ENCODE peak calls at places on chromosomes 4 and X, in four cellular contexts. One of them, this sample, is unnamed.

GRCh38 chrX:111375747-111376146 is 36.2 kb downstream of the DCX start:
- DNase-seq in H9: no peak
- DNase-seq in H1: no peak
- DNase-seq in mesenchymal stem cell: peak; percentile 17
- DNase-seq in this sample: no peak

GRCh38 chrX:51024106-51024696 is 113.7 kb downstream of the BMP15 start:
- DNase-seq in H9: no peak
- DNase-seq in H1: no peak
- DNase-seq in mesenchymal stem cell: no peak
- DNase-seq in this sample: no peak

GRCh38 chrX:15680401-15680800 is 15.8 kb upstream of the CLTRN start:
- DNase-seq in H9: no peak
- DNase-seq in H1: no peak
- DNase-seq in mesenchymal stem cell: peak; percentile 62
- DNase-seq in this sample: no peak

GRCh38 chrX:142089193-142089592 is 115.9 kb downstream of the MAGEC2 start:
- DNase-seq in H9: no peak
- DNase-seq in H1: no peak
- DNase-seq in mesenchymal stem cell: no peak
- DNase-seq in this sample: no peak

GRCh38 chr4:144709793-144710525 is 64.0 kb downstream of the HHIP start:
- DNase-seq in H9: no peak
- DNase-seq in H1: no peak
- DNase-seq in mesenchymal stem cell: no peak
- DNase-seq in this sample: no peak

GRCh38 chr4:7393491-7394183 is 41.1 kb downstream of the PSAPL1 start:
- DNase-seq in H9: peak; percentile 19
- DNase-seq in H1: no peak
- DNase-seq in mesenchymal stem cell: no peak
- DNase-seq in this sample: no peak

GRCh38 chr4:71732066-71732465 is 51.8 kb downstream of the GC start:
- DNase-seq in H9: no peak
- DNase-seq in H1: no peak
- DNase-seq in mesenchymal stem cell: no peak
- DNase-seq in this sample: no peak

GRCh38 chr4:176767183-176767582 is 25.5 kb downstream of the VEGFC start:
- DNase-seq in H9: no peak
- DNase-seq in H1: no peak
- DNase-seq in mesenchymal stem cell: no peak
- DNase-seq in this sample: no peak

GRCh38 chr4:47032405-47033106 is 1.2 kb downstream of the GABRB1 start:
- DNase-seq in H9: peak; percentile 90
- DNase-seq in H1: peak; percentile 59
- DNase-seq in mesenchymal stem cell: peak; percentile 79
- DNase-seq in this sample: peak; percentile 75

GRCh38 chr4:57442834-57443291 is 332.7 kb upstream of the IGFBP7 start:
- DNase-seq in H9: peak; percentile 75
- DNase-seq in H1: peak; percentile 39
- DNase-seq in mesenchymal stem cell: peak; percentile 23
- DNase-seq in this sample: peak; percentile 56

GRCh38 chrX:118780915-118781314 is 42.7 kb upstream of the ZCCHC12 start:
- DNase-seq in H9: no peak
- DNase-seq in H1: no peak
- DNase-seq in mesenchymal stem cell: peak; percentile 2
- DNase-seq in this sample: no peak

GRCh38 chrX:103554687-103555417 is 30.5 kb upstream of the TCEAL4 start:
- DNase-seq in H9: peak; percentile 85
- DNase-seq in H1: no peak
- DNase-seq in mesenchymal stem cell: peak; percentile 75
- DNase-seq in this sample: peak; percentile 73

GRCh38 chr4:139764686-139765085 is 99.1 kb downstream of the MGST2 start:
- DNase-seq in H9: no peak
- DNase-seq in H1: no peak
- DNase-seq in mesenchymal stem cell: no peak
- DNase-seq in this sample: no peak

GRCh38 chr4:142719854-142720541 is 126.1 kb downstream of the INPP4B start:
- DNase-seq in H9: no peak
- DNase-seq in H1: no peak
- DNase-seq in mesenchymal stem cell: peak; percentile 9
- DNase-seq in this sample: no peak

GRCh38 chrX:154040307-154040756 is 20.6 kb upstream of the IRAK1 start:
- DNase-seq in H9: no peak
- DNase-seq in H1: no peak
- DNase-seq in mesenchymal stem cell: peak; percentile 97
- DNase-seq in this sample: no peak

GRCh38 chr4:25863347-25863784 is 578 bp upstream of the SEL1L3 start:
- DNase-seq in H9: peak; percentile 71
- DNase-seq in H1: peak; percentile 21
- DNase-seq in mesenchymal stem cell: no peak
- DNase-seq in this sample: peak; percentile 17

GRCh38 chrX:124239911-124240310 is 92.5 kb upstream of the TEX13D start:
- DNase-seq in H9: no peak
- DNase-seq in H1: no peak
- DNase-seq in mesenchymal stem cell: no peak
- DNase-seq in this sample: no peak

GRCh38 chr4:66991521-66991920 is 553.8 kb downstream of the CENPC start:
- DNase-seq in H9: no peak
- DNase-seq in H1: no peak
- DNase-seq in mesenchymal stem cell: no peak
- DNase-seq in this sample: no peak

GRCh38 chr4:76738081-76738931 is 159.6 kb downstream of the SOWAHB start:
- DNase-seq in H9: no peak
- DNase-seq in H1: no peak
- DNase-seq in mesenchymal stem cell: peak; percentile 91
- DNase-seq in this sample: no peak

GRCh38 chrX:39972340-39972739 is 125.4 kb downstream of the BCOR start:
- DNase-seq in H9: no peak
- DNase-seq in H1: no peak
- DNase-seq in mesenchymal stem cell: peak; percentile 37
- DNase-seq in this sample: no peak

GRCh38 chrX:29318051-29318450 is 730.8 kb downstream of the IL1RAPL1 start:
- DNase-seq in H9: no peak
- DNase-seq in H1: no peak
- DNase-seq in mesenchymal stem cell: no peak
- DNase-seq in this sample: no peak

GRCh38 chr4:76896731-76897521 is 1.0 kb downstream of the SOWAHB start:
- DNase-seq in H9: peak; percentile 62
- DNase-seq in H1: no peak
- DNase-seq in mesenchymal stem cell: peak; percentile 44
- DNase-seq in this sample: peak; percentile 40

GRCh38 chrX:103376118-103376978 is at the start of gene BEX3:
- DNase-seq in H9: peak; percentile 93
- DNase-seq in H1: peak; percentile 56
- DNase-seq in mesenchymal stem cell: peak; percentile 65
- DNase-seq in this sample: no peak

GRCh38 chr4:54225671-54226398 is 3.3 kb upstream of the PDGFRA start:
- DNase-seq in H9: peak; percentile 38
- DNase-seq in H1: no peak
- DNase-seq in mesenchymal stem cell: peak; percentile 48
- DNase-seq in this sample: peak; percentile 9

GRCh38 chr4:166198516-166198915 is 325.5 kb downstream of the TLL1 start:
- DNase-seq in H9: peak; percentile 44
- DNase-seq in H1: no peak
- DNase-seq in mesenchymal stem cell: no peak
- DNase-seq in this sample: no peak

GRCh38 chr4:121720109-121720508 is 23.3 kb upstream of the ANXA5 start:
- DNase-seq in H9: no peak
- DNase-seq in H1: no peak
- DNase-seq in mesenchymal stem cell: no peak
- DNase-seq in this sample: no peak

GRCh38 chr4:2267320-2267811 is 5.5 kb upstream of the MXD4 start:
- DNase-seq in H9: no peak
- DNase-seq in H1: no peak
- DNase-seq in mesenchymal stem cell: no peak
- DNase-seq in this sample: no peak

GRCh38 chr4:87092389-87093141 is 127.9 kb downstream of the KLHL8 start:
- DNase-seq in H9: no peak
- DNase-seq in H1: no peak
- DNase-seq in mesenchymal stem cell: peak; percentile 79
- DNase-seq in this sample: no peak

GRCh38 chrX:108090474-108091265 is 672 bp downstream of the PSMD10 start:
- DNase-seq in H9: no peak
- DNase-seq in H1: no peak
- DNase-seq in mesenchymal stem cell: peak; percentile 80
- DNase-seq in this sample: no peak

GRCh38 chrX:9805956-9806355 is 19.7 kb downstream of the SHROOM2 start:
- DNase-seq in H9: no peak
- DNase-seq in H1: no peak
- DNase-seq in mesenchymal stem cell: no peak
- DNase-seq in this sample: no peak

GRCh38 chr4:3387154-3387942 is 54.4 kb upstream of the HGFAC start:
- DNase-seq in H9: no peak
- DNase-seq in H1: no peak
- DNase-seq in mesenchymal stem cell: no peak
- DNase-seq in this sample: no peak

GRCh38 chr4:155597933-155598451 is 68.7 kb upstream of the GUCY1A1 start:
- DNase-seq in H9: no peak
- DNase-seq in H1: no peak
- DNase-seq in mesenchymal stem cell: no peak
- DNase-seq in this sample: no peak
- H4K8ac ChIP-seq in H9: no peak overlapping the region
- H4K8ac ChIP-seq in H1: no peak overlapping the region
- H4K8ac ChIP-seq in mesenchymal stem cell: no peak overlapping the region
- H4K8ac ChIP-seq in this sample: no peak overlapping the region

GRCh38 chr4:99330648-99331047 is 9.4 kb upstream of the ADH1B start:
- DNase-seq in H9: no peak
- DNase-seq in H1: no peak
- DNase-seq in mesenchymal stem cell: no peak
- DNase-seq in this sample: no peak
- H2AK5ac ChIP-seq in H9: no peak overlapping the region
- H2AK5ac ChIP-seq in H1: no peak overlapping the region
- H2AK5ac ChIP-seq in mesenchymal stem cell: no peak overlapping the region
- H2AK5ac ChIP-seq in this sample: no peak overlapping the region

GRCh38 chr4:88823058-88823919 is 125.7 kb upstream of the NAP1L5 start:
- DNase-seq in H9: peak; percentile 89
- DNase-seq in H1: peak; percentile 59
- DNase-seq in mesenchymal stem cell: peak; percentile 98
- DNase-seq in this sample: peak; percentile 71
- H4K8ac ChIP-seq in H9: no peak overlapping the region
- H4K8ac ChIP-seq in H1: peak overlapping the region; percentile 96
- H4K8ac ChIP-seq in mesenchymal stem cell: no peak overlapping the region
- H4K8ac ChIP-seq in this sample: no peak overlapping the region

DNA sequence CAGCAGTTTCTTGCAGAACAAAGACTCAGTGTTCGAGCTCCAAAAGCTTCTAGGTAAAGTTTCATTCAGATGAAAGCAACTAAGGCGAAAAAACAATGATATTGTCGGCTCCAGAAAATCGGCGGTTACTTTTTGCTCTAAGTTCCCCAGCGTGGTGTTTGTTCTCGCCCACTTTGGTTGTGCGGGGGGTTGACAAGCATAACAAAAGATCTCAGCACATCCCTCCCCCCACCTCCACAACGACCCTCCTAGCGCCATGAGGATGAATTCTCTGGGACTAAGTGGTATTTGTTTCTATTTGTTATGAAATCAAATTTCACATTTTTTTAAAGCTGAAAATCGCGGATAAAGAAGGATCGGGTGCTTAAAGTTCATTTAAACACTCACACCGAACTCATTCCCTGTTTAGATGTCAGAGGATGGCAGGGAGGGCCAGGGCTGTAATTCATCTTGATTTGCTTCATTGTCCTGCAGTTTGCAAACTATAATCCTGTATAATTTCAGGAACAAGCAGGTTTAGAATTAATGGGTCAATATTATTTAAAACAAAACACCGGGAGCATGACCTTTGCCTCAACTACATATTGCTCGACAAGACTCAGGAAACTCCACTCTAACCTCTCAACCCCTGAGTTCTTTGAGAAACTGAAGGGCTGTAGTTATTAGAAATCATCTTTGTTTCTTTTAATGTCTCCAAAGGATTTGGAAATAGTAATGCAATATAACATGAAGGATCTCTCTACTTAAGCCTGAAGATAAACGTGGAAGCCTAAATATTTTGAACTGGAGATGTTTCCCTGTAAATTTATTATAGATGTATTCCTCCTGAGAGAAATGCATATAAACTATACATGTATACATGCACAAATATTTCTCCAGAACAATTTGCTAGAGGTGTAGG is 6.5 kb downstream of the PITX2 start:
- DNase-seq in H9: no peak
- DNase-seq in H1: no peak
- DNase-seq in mesenchymal stem cell: peak; percentile 45
- DNase-seq in this sample: no peak
- H2AK5ac ChIP-seq in H9: no peak overlapping the region
- H2AK5ac ChIP-seq in H1: no peak overlapping the region
- H2AK5ac ChIP-seq in mesenchymal stem cell: no peak overlapping the region
- H2AK5ac ChIP-seq in this sample: no peak overlapping the region

GRCh38 chr4:16889945-16890344 is 8.5 kb downstream of the LDB2 start:
- DNase-seq in H9: no peak
- DNase-seq in H1: no peak
- DNase-seq in mesenchymal stem cell: no peak
- DNase-seq in this sample: no peak
- H4K8ac ChIP-seq in H9: no peak overlapping the region
- H4K8ac ChIP-seq in H1: no peak overlapping the region
- H4K8ac ChIP-seq in mesenchymal stem cell: no peak overlapping the region
- H4K8ac ChIP-seq in this sample: no peak overlapping the region

DNA sequence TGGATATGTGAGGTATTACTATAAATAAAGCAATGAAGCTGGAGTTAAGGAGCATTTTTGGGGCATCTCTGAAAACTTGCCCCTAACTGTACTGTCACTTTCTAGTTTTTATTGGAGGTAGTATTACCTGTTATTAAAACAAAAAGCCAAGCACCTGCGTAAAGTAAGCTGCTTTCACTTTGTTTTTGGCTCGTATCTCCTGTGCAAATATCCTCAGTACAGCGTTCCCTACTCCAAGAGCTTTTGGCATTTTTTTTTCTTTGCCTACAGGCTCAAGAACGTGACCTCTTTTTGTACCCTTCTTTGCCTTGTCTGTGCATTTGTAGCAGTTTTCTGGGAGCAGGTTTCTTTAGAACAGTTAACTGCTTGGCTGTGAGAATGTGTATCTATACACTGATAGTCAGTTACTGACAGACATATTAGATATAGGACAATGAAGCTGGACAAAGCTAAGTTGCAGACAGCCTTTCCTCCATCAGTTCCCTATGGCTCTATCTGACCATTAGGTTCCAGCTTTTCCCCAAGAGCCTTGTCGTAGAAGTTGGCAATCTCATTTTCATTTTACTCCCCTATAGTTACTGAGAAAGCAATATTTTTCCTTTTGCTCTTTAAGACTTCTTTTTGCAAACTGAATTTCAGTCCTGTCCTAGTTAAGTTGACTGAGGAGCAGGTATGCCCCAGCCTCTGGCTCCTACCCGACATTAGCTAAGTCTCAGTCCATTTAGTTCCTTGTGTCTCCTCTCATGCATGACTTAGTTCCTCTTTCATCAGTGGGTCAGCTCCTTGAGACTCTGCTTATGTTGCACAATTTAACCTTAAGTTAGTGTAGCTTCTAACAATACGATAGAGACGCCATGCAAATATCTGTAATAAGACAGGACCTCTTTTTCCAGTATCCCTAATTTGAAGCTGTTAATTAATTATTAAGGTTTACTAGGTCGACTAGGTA is 71.5 kb upstream of the HPRT1 start:
- DNase-seq in H9: no peak
- DNase-seq in H1: no peak
- DNase-seq in mesenchymal stem cell: no peak
- DNase-seq in this sample: no peak
- H2AK5ac ChIP-seq in H9: no peak overlapping the region
- H2AK5ac ChIP-seq in H1: no peak overlapping the region
- H2AK5ac ChIP-seq in mesenchymal stem cell: no peak overlapping the region
- H2AK5ac ChIP-seq in this sample: no peak overlapping the region

This sample was measured in neuronal stem cell.